ENCODE peak calls at places on chromosomes 5 and 9, in five cellular contexts. One of them, this sample, is unnamed.

GRCh38 chr5:94674841-94675382 is 56.4 kb downstream of the SLF1 start:
- DNase-seq in effector CD4-positive, alpha-beta T cell: no peak
- DNase-seq in fibroblast of gingiva: no peak
- DNase-seq in kidney tubule cell: peak
- DNase-seq in stimulated activated CD8-positive, alpha-beta memory T cell treated with anti-CD3 and anti-CD28 coated beads, Interleukin-2, amount 100 ng/mL, for 1 hour: no peak
- DNase-seq in this sample: no peak

GRCh38 chr9:124423591-124423990 is 8.3 kb upstream of the PSMB7 start:
- DNase-seq in effector CD4-positive, alpha-beta T cell: no peak
- DNase-seq in fibroblast of gingiva: no peak
- DNase-seq in kidney tubule cell: no peak
- DNase-seq in stimulated activated CD8-positive, alpha-beta memory T cell treated with anti-CD3 and anti-CD28 coated beads, Interleukin-2, amount 100 ng/mL, for 1 hour: no peak
- DNase-seq in this sample: no peak

GRCh38 chr9:133238851-133239532 is 29.9 kb upstream of the OBP2B start:
- DNase-seq in effector CD4-positive, alpha-beta T cell: peak
- DNase-seq in fibroblast of gingiva: peak
- DNase-seq in kidney tubule cell: peak
- DNase-seq in stimulated activated CD8-positive, alpha-beta memory T cell treated with anti-CD3 and anti-CD28 coated beads, Interleukin-2, amount 100 ng/mL, for 1 hour: no peak
- DNase-seq in this sample: peak

GRCh38 chr5:138955013-138955660 is 80.0 kb upstream of the LRRTM2 start:
- DNase-seq in effector CD4-positive, alpha-beta T cell: no peak
- DNase-seq in fibroblast of gingiva: no peak
- DNase-seq in kidney tubule cell: no peak
- DNase-seq in stimulated activated CD8-positive, alpha-beta memory T cell treated with anti-CD3 and anti-CD28 coated beads, Interleukin-2, amount 100 ng/mL, for 1 hour: no peak
- DNase-seq in this sample: peak

GRCh38 chr5:17302590-17302989 is 85.2 kb downstream of the BASP1 start:
- DNase-seq in effector CD4-positive, alpha-beta T cell: no peak
- DNase-seq in fibroblast of gingiva: peak
- DNase-seq in kidney tubule cell: no peak
- DNase-seq in stimulated activated CD8-positive, alpha-beta memory T cell treated with anti-CD3 and anti-CD28 coated beads, Interleukin-2, amount 100 ng/mL, for 1 hour: no peak
- DNase-seq in this sample: no peak

GRCh38 chr9:87798276-87798833 is 72.4 kb downstream of the CTSL start:
- DNase-seq in effector CD4-positive, alpha-beta T cell: no peak
- DNase-seq in fibroblast of gingiva: no peak
- DNase-seq in kidney tubule cell: no peak
- DNase-seq in stimulated activated CD8-positive, alpha-beta memory T cell treated with anti-CD3 and anti-CD28 coated beads, Interleukin-2, amount 100 ng/mL, for 1 hour: no peak
- DNase-seq in this sample: no peak

GRCh38 chr5:173329370-173330150 is 1.3 kb upstream of the STC2 start:
- DNase-seq in effector CD4-positive, alpha-beta T cell: no peak
- DNase-seq in fibroblast of gingiva: no peak
- DNase-seq in kidney tubule cell: peak
- DNase-seq in stimulated activated CD8-positive, alpha-beta memory T cell treated with anti-CD3 and anti-CD28 coated beads, Interleukin-2, amount 100 ng/mL, for 1 hour: no peak
- DNase-seq in this sample: no peak

GRCh38 chr5:101611039-101611438 is 685.0 kb downstream of the SLCO4C1 start:
- DNase-seq in effector CD4-positive, alpha-beta T cell: no peak
- DNase-seq in fibroblast of gingiva: no peak
- DNase-seq in kidney tubule cell: no peak
- DNase-seq in stimulated activated CD8-positive, alpha-beta memory T cell treated with anti-CD3 and anti-CD28 coated beads, Interleukin-2, amount 100 ng/mL, for 1 hour: no peak
- DNase-seq in this sample: no peak

GRCh38 chr5:175235251-175235963 is 208.6 kb downstream of the DRD1 start:
- DNase-seq in effector CD4-positive, alpha-beta T cell: no peak
- DNase-seq in fibroblast of gingiva: no peak
- DNase-seq in kidney tubule cell: peak
- DNase-seq in stimulated activated CD8-positive, alpha-beta memory T cell treated with anti-CD3 and anti-CD28 coated beads, Interleukin-2, amount 100 ng/mL, for 1 hour: no peak
- DNase-seq in this sample: no peak

GRCh38 chr9:112069318-112070169 is 105.6 kb downstream of the SUSD1 start:
- DNase-seq in effector CD4-positive, alpha-beta T cell: no peak
- DNase-seq in fibroblast of gingiva: no peak
- DNase-seq in kidney tubule cell: peak
- DNase-seq in stimulated activated CD8-positive, alpha-beta memory T cell treated with anti-CD3 and anti-CD28 coated beads, Interleukin-2, amount 100 ng/mL, for 1 hour: no peak
- DNase-seq in this sample: no peak

GRCh38 chr5:142143878-142144277 is 35.3 kb downstream of the NDFIP1 start:
- DNase-seq in effector CD4-positive, alpha-beta T cell: no peak
- DNase-seq in fibroblast of gingiva: peak
- DNase-seq in kidney tubule cell: peak
- DNase-seq in stimulated activated CD8-positive, alpha-beta memory T cell treated with anti-CD3 and anti-CD28 coated beads, Interleukin-2, amount 100 ng/mL, for 1 hour: no peak
- DNase-seq in this sample: no peak

GRCh38 chr9:4588721-4589120 is 73.4 kb upstream of the PLPP6 start:
- DNase-seq in effector CD4-positive, alpha-beta T cell: no peak
- DNase-seq in fibroblast of gingiva: no peak
- DNase-seq in kidney tubule cell: no peak
- DNase-seq in stimulated activated CD8-positive, alpha-beta memory T cell treated with anti-CD3 and anti-CD28 coated beads, Interleukin-2, amount 100 ng/mL, for 1 hour: no peak
- DNase-seq in this sample: no peak

GRCh38 chr5:31583129-31583528 is 51.0 kb downstream of the C5orf22 start:
- DNase-seq in effector CD4-positive, alpha-beta T cell: no peak
- DNase-seq in fibroblast of gingiva: no peak
- DNase-seq in kidney tubule cell: no peak
- DNase-seq in stimulated activated CD8-positive, alpha-beta memory T cell treated with anti-CD3 and anti-CD28 coated beads, Interleukin-2, amount 100 ng/mL, for 1 hour: no peak
- DNase-seq in this sample: no peak

GRCh38 chr5:149727336-149728035 is 2.6 kb upstream of the PPARGC1B start:
- DNase-seq in effector CD4-positive, alpha-beta T cell: no peak
- DNase-seq in fibroblast of gingiva: no peak
- DNase-seq in kidney tubule cell: no peak
- DNase-seq in stimulated activated CD8-positive, alpha-beta memory T cell treated with anti-CD3 and anti-CD28 coated beads, Interleukin-2, amount 100 ng/mL, for 1 hour: no peak
- DNase-seq in this sample: no peak

GRCh38 chr9:124190761-124191160 is 67.0 kb upstream of the NEK6 start:
- DNase-seq in effector CD4-positive, alpha-beta T cell: no peak
- DNase-seq in fibroblast of gingiva: no peak
- DNase-seq in kidney tubule cell: no peak
- DNase-seq in stimulated activated CD8-positive, alpha-beta memory T cell treated with anti-CD3 and anti-CD28 coated beads, Interleukin-2, amount 100 ng/mL, for 1 hour: no peak
- DNase-seq in this sample: no peak

GRCh38 chr5:68565427-68565826 is 349.9 kb downstream of the PIK3R1 start:
- DNase-seq in effector CD4-positive, alpha-beta T cell: no peak
- DNase-seq in fibroblast of gingiva: no peak
- DNase-seq in kidney tubule cell: no peak
- DNase-seq in stimulated activated CD8-positive, alpha-beta memory T cell treated with anti-CD3 and anti-CD28 coated beads, Interleukin-2, amount 100 ng/mL, for 1 hour: no peak
- DNase-seq in this sample: no peak

GRCh38 chr5:88732181-88732633 is 150.8 kb downstream of the MEF2C start:
- DNase-seq in effector CD4-positive, alpha-beta T cell: no peak
- DNase-seq in fibroblast of gingiva: peak
- DNase-seq in kidney tubule cell: peak
- DNase-seq in stimulated activated CD8-positive, alpha-beta memory T cell treated with anti-CD3 and anti-CD28 coated beads, Interleukin-2, amount 100 ng/mL, for 1 hour: no peak
- DNase-seq in this sample: no peak

GRCh38 chr5:54309751-54310432 is 481 bp downstream of the ARL15 start:
- DNase-seq in effector CD4-positive, alpha-beta T cell: peak
- DNase-seq in fibroblast of gingiva: no peak
- DNase-seq in kidney tubule cell: peak
- DNase-seq in stimulated activated CD8-positive, alpha-beta memory T cell treated with anti-CD3 and anti-CD28 coated beads, Interleukin-2, amount 100 ng/mL, for 1 hour: peak
- DNase-seq in this sample: no peak

GRCh38 chr5:3299441-3299840 is 296.2 kb upstream of the IRX1 start:
- DNase-seq in effector CD4-positive, alpha-beta T cell: no peak
- DNase-seq in fibroblast of gingiva: no peak
- DNase-seq in kidney tubule cell: no peak
- DNase-seq in stimulated activated CD8-positive, alpha-beta memory T cell treated with anti-CD3 and anti-CD28 coated beads, Interleukin-2, amount 100 ng/mL, for 1 hour: no peak
- DNase-seq in this sample: no peak

GRCh38 chr5:168407222-168407621 is 79.0 kb upstream of the RARS1 start:
- DNase-seq in effector CD4-positive, alpha-beta T cell: no peak
- DNase-seq in fibroblast of gingiva: no peak
- DNase-seq in kidney tubule cell: no peak
- DNase-seq in stimulated activated CD8-positive, alpha-beta memory T cell treated with anti-CD3 and anti-CD28 coated beads, Interleukin-2, amount 100 ng/mL, for 1 hour: no peak
- DNase-seq in this sample: no peak

GRCh38 chr5:74241751-74242140 is 398.8 kb downstream of the ENC1 start:
- DNase-seq in effector CD4-positive, alpha-beta T cell: no peak
- DNase-seq in fibroblast of gingiva: no peak
- DNase-seq in kidney tubule cell: peak
- DNase-seq in stimulated activated CD8-positive, alpha-beta memory T cell treated with anti-CD3 and anti-CD28 coated beads, Interleukin-2, amount 100 ng/mL, for 1 hour: no peak
- DNase-seq in this sample: no peak

GRCh38 chr9:112158629-112159228 is 16.4 kb downstream of the SUSD1 start:
- DNase-seq in effector CD4-positive, alpha-beta T cell: no peak
- DNase-seq in fibroblast of gingiva: no peak
- DNase-seq in kidney tubule cell: no peak
- DNase-seq in stimulated activated CD8-positive, alpha-beta memory T cell treated with anti-CD3 and anti-CD28 coated beads, Interleukin-2, amount 100 ng/mL, for 1 hour: no peak
- DNase-seq in this sample: no peak

GRCh38 chr5:163460562-163461176 is at the start of gene HMMR:
- DNase-seq in effector CD4-positive, alpha-beta T cell: no peak
- DNase-seq in fibroblast of gingiva: no peak
- DNase-seq in kidney tubule cell: peak
- DNase-seq in stimulated activated CD8-positive, alpha-beta memory T cell treated with anti-CD3 and anti-CD28 coated beads, Interleukin-2, amount 100 ng/mL, for 1 hour: no peak
- DNase-seq in this sample: no peak